ENCODE peak calls at places on chromosomes 11 and 22, in six cellular contexts. P, S, Q, O, I and E are unnamed samples. For H3K9me3, the result is how much of the 10 kb centered on the place peaks cover.

GRCh38 chr22:46535876-46536558 is 1.4 kb downstream of the CELSR1 start:
- DNase-seq in O (no peak), I (no peak), S (no peak), P (no peak), Q (no peak), E (no peak)

GRCh38 chr11:18731949-18732821 is 6.2 kb upstream of the IGSF22 start:
- DNase-seq in S (peak), I (peak), Q (peak), O (peak), P (peak), E (peak)

GRCh38 chr11:116137753-116138152 is 633.5 kb upstream of the CADM1 start:
- DNase-seq in Q (no peak), I (no peak), O (peak), P (no peak), S (no peak), E (no peak)

GRCh38 chr22:46515208-46516111 is 22.0 kb downstream of the CELSR1 start:
- DNase-seq in O (no peak), I (peak), P (no peak), S (peak), Q (no peak), E (no peak)

GRCh38 chr11:60852060-60852638 is 3.6 kb downstream of the PTGDR2 start:
- DNase-seq in O (no peak), Q (peak), S (no peak), I (no peak), P (no peak), E (no peak)

GRCh38 chr11:126114486-126115252 is 52.0 kb upstream of the CDON start:
- DNase-seq in Q (no peak), O (no peak), P (no peak), S (peak), I (peak), E (no peak)

GRCh38 chr11:130170345-130170744 is 10.8 kb downstream of the ST14 start:
- DNase-seq in I (no peak), O (no peak), S (no peak), P (no peak), Q (no peak), E (no peak)

GRCh38 chr22:27153386-27153785 is 496.0 kb downstream of the MIAT start:
- DNase-seq in I (no peak), S (no peak), P (no peak), O (no peak), Q (no peak), E (no peak)

GRCh38 chr11:14413307-14414072 is 54.5 kb upstream of the RRAS2 start:
- DNase-seq in P (no peak), O (peak), Q (peak), S (peak), I (no peak), E (peak)

GRCh38 chr22:46090051-46090591 is 60.2 kb upstream of the PPARA start:
- DNase-seq in I (no peak), S (no peak), P (no peak), O (no peak), Q (no peak), E (no peak)

GRCh38 chr11:29343465-29344333 is 673.1 kb downstream of the KCNA4 start:
- DNase-seq in P (peak), O (peak), I (peak), Q (peak), S (peak), E (peak)

GRCh38 chr11:47391077-47391583 is 12.8 kb upstream of the SPI1 start:
- DNase-seq in I (peak), S (no peak), O (no peak), Q (peak), P (no peak), E (no peak)

GRCh38 chr11:9250139-9250582 is 15.0 kb downstream of the DENND5A start:
- DNase-seq in P (no peak), O (no peak), S (no peak), Q (no peak), I (no peak), E (no peak)

GRCh38 chr22:21020802-21021429 is 6.0 kb downstream of the P2RX6 start:
- DNase-seq in P (no peak), O (peak), Q (peak), I (peak), S (no peak), E (peak)

GRCh38 chr11:27349919-27350318 is 13.1 kb downstream of the CCDC34 start:
- DNase-seq in P (no peak), I (no peak), Q (no peak), O (no peak), S (no peak), E (no peak)

GRCh38 chr11:67287355-67288197 is 1.5 kb upstream of the ANKRD13D start:
- DNase-seq in Q (no peak), I (no peak), S (no peak), O (no peak), P (no peak), E (no peak)

GRCh38 chr11:67284811-67285540 is 4.1 kb upstream of the ANKRD13D start:
- DNase-seq in S (no peak), O (no peak), P (no peak), I (no peak), Q (no peak), E (no peak)

GRCh38 chr11:67286621-67287333 is 2.3 kb upstream of the ANKRD13D start:
- DNase-seq in I (no peak), S (no peak), P (no peak), O (no peak), Q (no peak), E (no peak)

GRCh38 chr11:67283490-67283963 is 5.6 kb upstream of the ANKRD13D start:
- DNase-seq in P (no peak), I (no peak), O (no peak), Q (no peak), S (no peak), E (no peak)

DNA sequence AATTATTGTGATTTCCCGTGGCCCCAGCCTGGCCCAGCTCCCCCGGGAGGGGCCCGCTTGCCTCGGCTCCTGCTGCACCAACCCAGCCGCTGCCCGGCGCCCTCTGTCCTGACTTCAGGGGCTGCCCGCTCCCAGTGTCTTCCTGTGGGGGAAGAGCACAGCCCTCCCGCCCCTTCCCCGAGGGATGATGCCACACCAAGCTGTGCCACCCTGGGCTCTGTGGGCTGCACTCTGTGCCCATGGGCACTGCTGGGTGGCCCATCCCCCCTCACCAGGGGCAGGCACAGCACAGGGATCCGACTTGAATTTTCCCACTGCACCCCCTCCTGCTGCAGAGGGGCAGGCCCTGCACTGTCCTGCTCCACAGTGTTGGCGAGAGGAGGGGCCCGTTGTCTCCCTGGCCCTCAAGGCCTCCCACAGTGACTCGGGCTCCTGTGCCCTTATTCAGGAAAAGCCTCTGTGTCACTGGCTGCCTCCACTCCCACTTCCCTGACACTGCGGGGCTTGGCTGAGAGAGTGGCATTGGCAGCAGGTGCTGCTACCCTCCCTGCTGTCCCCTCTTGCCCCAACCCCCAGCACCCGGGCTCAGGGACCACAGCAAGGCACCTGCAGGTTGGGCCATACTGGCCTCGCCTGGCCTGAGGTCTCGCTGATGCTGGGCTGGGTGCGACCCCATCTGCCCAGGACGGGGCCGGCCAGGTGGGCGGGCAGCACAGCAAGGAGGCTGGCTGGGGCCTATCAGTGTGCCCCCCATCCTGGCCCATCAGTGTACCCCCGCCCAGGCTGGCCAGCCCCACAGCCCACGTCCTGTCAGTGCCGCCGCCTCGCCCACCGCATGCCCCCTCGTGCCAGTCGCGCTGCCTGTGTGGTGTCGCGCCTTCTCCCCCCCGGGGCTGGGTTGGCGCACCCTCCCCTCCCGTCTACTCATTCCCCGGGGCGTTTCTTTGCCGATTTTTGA is 3.3 kb upstream of the ANKRD13D start:
- DNase-seq in I (no peak), Q (no peak), P (no peak), S (no peak), O (no peak), E (no peak)
- H2BK120ac ChIP-seq in I (no peak), Q (no peak), P (no peak), S (no peak), O (no peak), E (no peak)

GRCh38 chr11:134904103-134904502 is 492.1 kb upstream of the B3GAT1 start:
- DNase-seq in P (no peak), O (no peak), S (no peak), Q (no peak), I (no peak), E (no peak)

GRCh38 chr11:134905513-134905912 is 493.5 kb upstream of the B3GAT1 start:
- DNase-seq in S (no peak), O (no peak), Q (no peak), P (no peak), I (no peak), E (no peak)

GRCh38 chr11:134905966-134906955 is 494.2 kb upstream of the B3GAT1 start:
- DNase-seq in I (no peak), Q (no peak), P (no peak), O (no peak), S (no peak), E (no peak)

GRCh38 chr11:134908583-134908982 is 496.5 kb upstream of the B3GAT1 start:
- DNase-seq in P (no peak), Q (no peak), S (no peak), O (no peak), I (no peak), E (no peak)

GRCh38 chr11:134907636-134908035 is 495.6 kb upstream of the B3GAT1 start:
- DNase-seq in S (no peak), Q (no peak), O (no peak), I (no peak), P (no peak), E (no peak)
- H3K9me3 ChIP-seq in S (under half), Q (under half), O (under half), I (under half), P (under half), E (under half)

GRCh38 chr11:23974046-23974445 is 522.8 kb upstream of the LUZP2 start:
- DNase-seq in Q (no peak), I (no peak), O (no peak), S (no peak), P (peak), E (no peak)
- H2BK5ac ChIP-seq in Q (no peak), I (no peak), O (peak), S (peak), P (no peak), E (no peak)

GRCh38 chr11:102459393-102459792 is 6.8 kb upstream of the TMEM123 start:
- DNase-seq in O (no peak), I (no peak), Q (no peak), P (no peak), S (no peak), E (no peak)

GRCh38 chr11:102458531-102458930 is 6.0 kb upstream of the TMEM123 start:
- DNase-seq in Q (no peak), O (no peak), S (no peak), I (no peak), P (no peak), E (no peak)

GRCh38 chr11:102464037-102464436 is 11.5 kb upstream of the TMEM123 start:
- DNase-seq in S (no peak), I (no peak), P (no peak), O (no peak), Q (no peak), E (no peak)

GRCh38 chr11:102464859-102465500 is 12.4 kb upstream of the TMEM123 start:
- DNase-seq in S (no peak), I (no peak), P (no peak), O (no peak), Q (no peak), E (no peak)

GRCh38 chr11:102462610-102463009 is 10.0 kb upstream of the TMEM123 start:
- DNase-seq in P (no peak), I (no peak), Q (no peak), O (no peak), S (no peak), E (peak)
- H2BK120ac ChIP-seq in P (no peak), I (no peak), Q (no peak), O (no peak), S (no peak), E (no peak)

GRCh38 chr22:42716649-42717127 is 4.0 kb downstream of the A4GALT start:
- DNase-seq in S (no peak), Q (no peak), O (no peak), I (no peak), P (no peak), E (peak)
- H3K9me3 ChIP-seq in S (under half), Q (under half), O (under half), I (under half), P (under half), E (under half)

GRCh38 chr11:93770160-93770559 is 13.9 kb upstream of the MED17 start:
- DNase-seq in O (no peak), P (no peak), I (no peak), S (no peak), Q (no peak), E (no peak)
- H2BK5ac ChIP-seq in O (no peak), P (no peak), I (no peak), S (no peak), Q (no peak), E (no peak)

DNA sequence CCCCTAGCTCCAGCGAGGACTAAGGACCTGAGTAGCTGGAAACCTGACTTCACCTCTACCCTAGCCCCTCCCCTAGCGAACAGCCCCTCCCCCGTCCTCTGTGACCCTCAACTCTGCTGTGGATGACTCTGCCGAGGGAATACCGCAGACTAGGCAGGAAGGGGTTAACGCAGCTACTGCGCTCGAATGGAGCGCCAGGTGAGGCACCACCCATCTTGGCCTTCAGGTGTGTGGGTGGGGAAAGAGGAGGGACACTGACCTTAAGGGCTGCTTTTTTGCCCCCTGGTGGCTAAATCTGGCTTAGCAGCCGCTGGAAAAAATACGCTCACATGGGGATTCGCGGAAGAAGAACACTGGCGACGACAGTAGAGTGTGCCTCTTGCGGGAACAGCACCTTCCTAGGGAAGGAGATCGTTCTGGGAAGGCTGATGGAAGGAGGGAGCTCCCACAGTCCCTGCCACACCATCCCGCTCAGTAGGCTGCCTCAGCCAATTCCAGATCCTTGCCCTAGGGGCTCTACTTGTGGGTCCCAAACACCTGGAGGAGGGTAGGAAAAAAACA is 4.5 kb upstream of the BCL9L start:
- DNase-seq in S (peak), I (peak), P (no peak), Q (peak), O (peak), E (peak)
- H2BK120ac ChIP-seq in S (peak), I (peak), P (no peak), Q (no peak), O (peak), E (peak)

DNA sequence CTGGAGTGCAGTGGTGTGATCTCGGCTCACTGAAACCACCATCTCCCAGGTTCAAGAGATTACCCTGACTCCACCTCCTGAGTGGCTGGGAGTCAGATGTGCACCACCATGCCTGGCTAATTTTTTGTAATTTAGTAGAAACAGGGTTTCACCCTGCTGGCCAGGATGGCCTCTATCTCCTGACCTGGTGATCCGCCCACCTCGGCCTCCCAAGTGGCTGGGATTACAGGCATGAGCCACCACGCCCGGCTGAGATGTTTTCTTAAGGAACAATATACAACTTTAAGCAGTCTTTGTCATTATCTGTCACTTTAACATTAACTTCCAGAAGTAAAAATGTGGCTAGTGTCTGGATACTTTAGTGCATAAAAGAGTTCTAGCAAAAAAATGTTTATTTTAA is 272.6 kb upstream of the FAT3 start:
- DNase-seq in Q (no peak), P (no peak), O (no peak), I (no peak), S (no peak), E (no peak)
- H3K9me3 ChIP-seq in Q (under half), P (under half), O (under half), I (under half), S (under half), E (under half)